ENCODE peak calls at places on chromosome 11, in ten cellular contexts. E is psoas muscle, V is iPS DF 6.9, U is thoracic aorta, T is heart right ventricle, B is left ventricle myocardium inferior, Z is fibroblast of lung, C is HCT116, Q is hepatocyte, M is IMR-90. P is an unnamed sample.

GRCh38 chr11:636511-637332 is at the start of gene DRD4:
- DNase-seq in M (peak; percentile 37), E (no peak), B (no peak), Q (peak; percentile 66), U (no peak), Z (no peak), C (no peak), V (no peak), T (no peak), P (no peak)

GRCh38 chr11:2166091-2166851 is 5.3 kb upstream of the INS start:
- DNase-seq in E (no peak), B (no peak), T (peak; percentile 38), C (no peak), U (no peak), Z (peak; percentile 41), Q (peak; percentile 58), M (no peak), V (no peak), P (no peak)

GRCh38 chr11:102279641-102280170 is 37.6 kb upstream of the BIRC3 start:
- DNase-seq in T (no peak), V (no peak), Z (peak; percentile 89), B (no peak), M (peak; percentile 84), E (no peak), C (no peak), U (no peak), Q (peak; percentile 50), P (peak; percentile 7)

GRCh38 chr11:17388609-17389204 is at the start of gene KCNJ11:
- DNase-seq in M (no peak), U (no peak), V (no peak), Q (peak; percentile 26), Z (no peak), B (no peak), E (peak; percentile 46), C (no peak), T (no peak), P (no peak)

GRCh38 chr11:123084454-123084853 is 22.5 kb upstream of the HSPA8 start:
- DNase-seq in B (no peak), Q (no peak), T (no peak), U (no peak), V (no peak), C (no peak), E (no peak), Z (no peak), M (no peak), P (no peak)

GRCh38 chr11:128036556-128037093 is 550.7 kb downstream of the ETS1 start:
- DNase-seq in M (peak; percentile 35), C (no peak), B (no peak), Z (no peak), T (no peak), V (no peak), U (no peak), Q (no peak), E (no peak), P (no peak)

GRCh38 chr11:65279713-65280459 is 18.1 kb downstream of the POLA2 start:
- DNase-seq in U (peak; percentile 56), B (no peak), Z (peak; percentile 78), M (peak; percentile 99), C (peak; percentile 96), T (no peak), E (peak; percentile 41), Q (peak; percentile 88), V (no peak), P (peak; percentile 99)

GRCh38 chr11:12066056-12066798 is 44.2 kb upstream of the MICAL2 start:
- DNase-seq in T (no peak), E (no peak), Q (peak; percentile 86), V (no peak), B (no peak), M (peak; percentile 98), C (peak; percentile 93), U (peak; percentile 49), Z (peak; percentile 87), P (peak; percentile 91)

GRCh38 chr11:100004541-100004940 is 682.5 kb upstream of the ARHGAP42 start:
- DNase-seq in Z (no peak), M (no peak), E (no peak), Q (peak; percentile 66), U (no peak), B (no peak), T (no peak), V (no peak), C (no peak), P (peak; percentile 6)

GRCh38 chr11:70668204-70669202 is 270.2 kb downstream of the CTTN start:
- DNase-seq in M (peak; percentile 38), C (no peak), V (no peak), E (no peak), Q (no peak), T (no peak), B (no peak), Z (no peak), U (no peak), P (no peak)

GRCh38 chr11:66749091-66749490 is 20.1 kb upstream of the SPTBN2 start:
- DNase-seq in Z (no peak), V (no peak), U (no peak), Q (no peak), B (no peak), C (no peak), M (no peak), E (no peak), T (no peak), P (no peak)
- H3K4me3 ChIP-seq in Z (no peak overlapping the region), V (no peak overlapping the region), U (no peak overlapping the region), Q (no peak overlapping the region), B (no peak overlapping the region), C (no peak overlapping the region), M (no peak overlapping the region), E (no peak overlapping the region), T (no peak overlapping the region), P (no peak overlapping the region)

DNA sequence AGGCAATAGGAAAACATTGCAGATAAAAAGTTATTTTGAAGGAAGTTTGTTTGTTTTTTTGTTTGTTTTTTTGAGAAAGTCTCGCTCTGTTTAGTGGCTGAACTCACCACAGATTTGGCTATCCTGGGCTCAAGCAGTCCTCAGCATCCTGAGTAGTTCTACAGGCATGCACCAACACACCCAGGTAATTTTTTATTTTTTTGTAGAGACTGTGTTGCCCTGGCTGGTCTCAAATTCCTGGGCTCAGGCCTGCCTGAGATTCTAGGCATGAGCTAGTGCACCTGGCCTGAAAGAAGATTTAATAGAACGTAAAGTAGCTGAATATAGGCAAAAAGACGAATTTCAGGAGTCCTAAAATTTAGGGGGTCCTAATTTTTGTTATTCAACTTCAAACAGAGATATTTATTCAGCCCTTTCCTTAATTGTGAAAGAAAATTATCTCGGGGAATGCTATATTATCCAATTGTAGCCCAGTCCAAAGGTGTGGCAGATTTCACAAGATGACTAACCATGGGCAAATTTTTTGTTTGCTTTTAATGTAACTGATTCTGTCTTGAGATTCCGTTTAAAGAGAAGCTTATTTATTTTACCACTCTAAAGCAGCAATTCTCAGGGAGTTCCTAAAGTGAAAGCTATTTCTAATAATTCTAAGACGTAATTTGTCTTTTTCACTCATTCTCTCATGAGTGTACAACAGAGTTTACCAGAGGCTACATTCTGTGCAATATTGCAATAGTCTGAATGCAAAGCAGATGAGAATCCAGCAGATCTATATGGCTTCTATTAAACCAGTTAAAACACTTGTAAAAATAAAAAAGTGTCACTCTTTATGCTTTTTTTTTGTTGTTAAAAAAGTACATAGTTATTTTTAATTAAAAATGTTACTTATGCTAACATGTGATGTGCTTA is 879 bp downstream of the IL18 start:
- DNase-seq in Q (peak; percentile 22), E (no peak), M (peak; percentile 42), U (no peak), Z (peak; percentile 50), C (no peak), T (no peak), B (no peak), V (no peak), P (no peak)
- H3K27ac ChIP-seq in Q (peak overlapping the region; percentile 49), E (peak overlapping the region; percentile 82), M (no peak overlapping the region), U (no peak overlapping the region), Z (no peak overlapping the region), C (peak overlapping the region; percentile 57), T (no peak overlapping the region), B (no peak overlapping the region), V (no peak overlapping the region), P (no peak overlapping the region)

GRCh38 chr11:127000291-127000968 is at the start of gene KIRREL3:
- DNase-seq in B (no peak), Q (peak; percentile 20), V (no peak), M (peak; percentile 40), U (no peak), Z (peak; percentile 4), E (no peak), T (peak; percentile 17), C (no peak), P (no peak)

GRCh38 chr11:127006311-127006710 is 5.7 kb upstream of the KIRREL3 start:
- DNase-seq in B (no peak), V (no peak), T (no peak), M (peak; percentile 55), Q (no peak), U (no peak), Z (peak; percentile 12), C (no peak), E (no peak), P (no peak)

GRCh38 chr11:127002669-127003259 is 2.2 kb upstream of the KIRREL3 start:
- DNase-seq in T (no peak), B (no peak), C (no peak), V (no peak), Z (no peak), Q (no peak), U (no peak), E (no peak), M (no peak), P (no peak)

GRCh38 chr11:127000991-127001390 is 421 bp upstream of the KIRREL3 start:
- DNase-seq in V (no peak), E (no peak), U (no peak), B (no peak), C (no peak), T (no peak), Q (no peak), M (peak; percentile 21), Z (no peak), P (no peak)

GRCh38 chr11:127003260-127003981 is 2.9 kb upstream of the KIRREL3 start:
- DNase-seq in M (peak; percentile 58), Q (peak; percentile 67), E (no peak), B (no peak), T (no peak), V (peak; percentile 41), C (no peak), U (no peak), Z (peak; percentile 5), P (no peak)
- H3K27me3 ChIP-seq in M (peaks cover 5% of the 10 kb centered on the region), Q (peaks cover 89% of the 10 kb centered on the region), E (peaks cover 68% of the 10 kb centered on the region), B (peaks cover 99% of the 10 kb centered on the region), T (peaks cover 79% of the 10 kb centered on the region), V (peaks cover 34% of the 10 kb centered on the region), C (no peaks in the 10 kb centered on the region), U (no peaks in the 10 kb centered on the region), Z (no peaks in the 10 kb centered on the region), P (peaks cover 8% of the 10 kb centered on the region)

DNA sequence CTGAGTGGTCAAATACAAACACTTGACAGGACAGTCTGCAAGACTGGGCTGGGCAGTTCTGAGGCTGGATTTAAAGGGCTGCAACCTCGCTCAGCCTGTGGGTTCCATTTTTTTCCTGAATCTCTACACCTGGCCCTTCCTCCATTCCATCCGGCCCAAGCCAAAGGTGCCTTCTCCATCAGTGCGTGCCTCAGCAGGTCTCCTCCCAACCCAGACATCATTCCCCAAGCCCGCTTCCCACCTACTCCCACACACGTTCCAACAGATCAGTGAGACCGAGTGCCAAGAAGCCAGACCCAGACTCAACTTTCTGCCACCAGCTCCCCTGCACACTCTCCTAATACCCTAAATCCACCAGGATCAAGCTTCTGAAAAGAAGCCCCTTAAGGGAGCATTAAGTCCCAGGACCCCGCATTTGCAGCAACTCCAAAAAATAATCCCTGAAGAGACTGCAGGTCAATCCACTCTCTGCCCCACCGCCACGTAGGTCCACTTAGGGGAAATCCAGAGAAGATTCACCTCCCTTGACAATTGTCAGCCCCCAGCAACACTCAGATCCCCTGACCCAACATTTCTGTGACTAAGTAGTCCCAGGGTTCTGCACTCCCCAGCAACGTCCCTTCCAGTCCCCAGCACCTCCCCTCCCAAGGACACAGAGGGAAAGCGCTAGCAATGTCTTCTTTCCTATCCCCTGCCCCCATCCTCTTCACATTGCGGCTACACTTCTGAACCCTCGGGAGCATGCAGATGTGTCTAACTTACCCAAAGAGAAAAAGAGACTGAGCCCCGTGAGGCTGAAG is 639 bp downstream of the SCN2B start:
- DNase-seq in V (no peak), Z (no peak), M (no peak), T (no peak), U (no peak), Q (no peak), C (no peak), B (no peak), E (no peak), P (no peak)
- H3K4me3 ChIP-seq in V (peak overlapping the region; percentile 61), Z (peak overlapping the region; percentile 34), M (peak overlapping the region; percentile 29), T (peak overlapping the region; percentile 59), U (peak overlapping the region; percentile 20), Q (peak overlapping the region; percentile 21), C (no peak overlapping the region), B (peak overlapping the region; percentile 69), E (peak overlapping the region; percentile 60), P (no peak overlapping the region)